ENCODE peak calls at places on chromosome 20, in five cellular contexts. F, H, R, P and Y are unnamed samples.

GRCh38 chr20:63029358-63030121 is 22.8 kb upstream of the BHLHE23 start:
- DNase-seq in F (no peak), H (no peak), R (no peak), P (no peak), Y (no peak)

GRCh38 chr20:49122920-49123319 is 65.2 kb downstream of the STAU1 start:
- DNase-seq in R (no peak), P (no peak), F (no peak), H (no peak), Y (no peak)

GRCh38 chr20:63858393-63859165 is 2.7 kb upstream of the ABHD16B start:
- DNase-seq in F (no peak), R (no peak), P (peak; percentile 70), H (no peak), Y (no peak)

GRCh38 chr20:32437391-32438074 is 79.4 kb downstream of the ASXL1 start:
- DNase-seq in H (no peak), R (no peak), P (no peak), F (no peak), Y (no peak)

GRCh38 chr20:19095762-19096161 is 116.7 kb upstream of the SLC24A3 start:
- DNase-seq in H (no peak), P (no peak), F (no peak), R (no peak), Y (no peak)

GRCh38 chr20:20181322-20181721 is 129.0 kb downstream of the CFAP61 start:
- DNase-seq in R (no peak), P (no peak), H (no peak), F (no peak), Y (no peak)

GRCh38 chr20:39800548-39800947 is 838.4 kb downstream of the DHX35 start:
- DNase-seq in R (peak; percentile 26), F (peak; percentile 17), P (no peak), H (no peak), Y (peak; percentile 76)

GRCh38 chr20:51022803-51023616 is at the start of gene KCNG1:
- DNase-seq in F (no peak), P (no peak), R (no peak), H (peak; percentile 81), Y (peak; percentile 82)

GRCh38 chr20:48697845-48698491 is 129.8 kb downstream of the PREX1 start:
- DNase-seq in F (no peak), P (peak; percentile 70), R (peak; percentile 38), H (peak; percentile 51), Y (peak; percentile 75)

GRCh38 chr20:38730989-38731737 is 6.9 kb downstream of the SLC32A1 start:
- DNase-seq in P (peak; percentile 18), H (peak; percentile 69), F (no peak), R (no peak), Y (peak; percentile 73)

GRCh38 chr20:11676618-11677289 is 240.9 kb upstream of the BTBD3 start:
- DNase-seq in H (peak; percentile 46), R (peak; percentile 4), F (no peak), P (no peak), Y (peak; percentile 57)

GRCh38 chr20:25042531-25043498 is 15.1 kb downstream of the ACSS1 start:
- DNase-seq in P (no peak), R (no peak), H (peak; percentile 45), F (no peak), Y (no peak)

GRCh38 chr20:49768204-49769124 is 44.2 kb upstream of the SLC9A8 start:
- DNase-seq in R (no peak), H (peak; percentile 56), P (peak; percentile 68), F (peak; percentile 61), Y (peak; percentile 97)

GRCh38 chr20:49379338-49379737 is 101.5 kb upstream of the ZNFX1 start:
- DNase-seq in F (no peak), R (no peak), P (no peak), H (no peak), Y (no peak)

GRCh38 chr20:17530716-17531536 is at the start of gene BFSP1:
- DNase-seq in F (no peak), H (peak; percentile 56), R (no peak), P (peak; percentile 53), Y (peak; percentile 58)

GRCh38 chr20:9218412-9219001 is 149.6 kb downstream of the PLCB4 start:
- DNase-seq in F (peak; percentile 29), P (no peak), H (no peak), R (no peak), Y (no peak)

GRCh38 chr20:63216849-63217471 is 1.0 kb upstream of the YTHDF1 start:
- DNase-seq in P (no peak), H (no peak), R (no peak), F (no peak), Y (no peak)

GRCh38 chr20:38260378-38261053 is at the start of gene KIAA1755:
- DNase-seq in P (peak; percentile 47), R (no peak), F (no peak), H (no peak), Y (no peak)

GRCh38 chr20:59235226-59235625 is 65.2 kb upstream of the EDN3 start:
- DNase-seq in F (no peak), R (no peak), H (no peak), P (no peak), Y (no peak)

GRCh38 chr20:63574829-63575720 is 1.0 kb upstream of the HELZ2 start:
- DNase-seq in P (no peak), F (no peak), R (no peak), H (no peak), Y (no peak)

GRCh38 chr20:37755665-37756064 is 61.8 kb downstream of the CTNNBL1 start:
- DNase-seq in R (peak; percentile 32), H (no peak), F (no peak), P (no peak), Y (peak; percentile 5)

GRCh38 chr20:37233471-37234253 is 28.0 kb downstream of the GHRH start:
- DNase-seq in P (no peak), F (no peak), H (no peak), R (no peak), Y (no peak)

GRCh38 chr20:51350941-51351631 is 191.4 kb downstream of the NFATC2 start:
- DNase-seq in P (no peak), R (no peak), H (no peak), F (peak; percentile 76), Y (peak; percentile 22)

GRCh38 chr20:18019068-18019467 is 38.6 kb downstream of the OVOL2 start:
- DNase-seq in P (no peak), F (no peak), H (no peak), R (no peak), Y (peak; percentile 46)

GRCh38 chr20:23132930-23133559 is 46.9 kb upstream of the CD93 start:
- DNase-seq in R (no peak), H (no peak), P (no peak), F (no peak), Y (no peak)

GRCh38 chr20:63498950-63499332 is at the start of gene EEF1A2:
- DNase-seq in H (no peak), R (no peak), P (no peak), F (no peak), Y (no peak)

GRCh38 chr20:59810376-59811187 is 122.9 kb downstream of the SYCP2 start:
- DNase-seq in F (no peak), H (no peak), R (no peak), P (peak; percentile 4), Y (no peak)

GRCh38 chr20:46013826-46014516 is 5.3 kb downstream of the MMP9 start:
- DNase-seq in H (peak; percentile 60), R (no peak), F (no peak), P (peak; percentile 22), Y (peak; percentile 68)

GRCh38 chr20:6473197-6473596 is 294.3 kb upstream of the BMP2 start:
- DNase-seq in H (no peak), P (no peak), F (no peak), R (no peak), Y (peak; percentile 97)

GRCh38 chr20:47334022-47334551 is 22.4 kb downstream of the ZMYND8 start:
- DNase-seq in F (peak; percentile 88), P (no peak), R (peak; percentile 83), H (peak; percentile 47), Y (peak; percentile 93)

GRCh38 chr20:45892049-45892816 is 1.1 kb downstream of the CTSA start:
- DNase-seq in F (no peak), H (peak; percentile 40), R (no peak), P (no peak), Y (peak; percentile 48)

GRCh38 chr20:17617212-17617867 is 47.5 kb downstream of the DSTN start:
- DNase-seq in R (no peak), P (peak; percentile 51), H (peak; percentile 49), F (no peak), Y (peak; percentile 25)

GRCh38 chr20:9978395-9979004 is 56.3 kb upstream of the ANKEF1 start:
- DNase-seq in R (peak; percentile 76), H (peak; percentile 15), P (peak; percentile 17), F (peak; percentile 58), Y (peak; percentile 90)

GRCh38 chr20:37669062-37669772 is 24.6 kb upstream of the CTNNBL1 start:
- DNase-seq in P (no peak), H (no peak), F (no peak), R (peak; percentile 7), Y (peak; percentile 41)

GRCh38 chr20:50308513-50309279 is 118.1 kb downstream of the CEBPB start:
- DNase-seq in P (peak; percentile 94), F (peak; percentile 98), H (peak; percentile 78), R (peak; percentile 89), Y (peak; percentile 96)

GRCh38 chr20:63124092-63124781 is 91.7 kb downstream of the YTHDF1 start:
- DNase-seq in H (no peak), F (no peak), R (no peak), P (no peak), Y (peak; percentile 2)

GRCh38 chr20:11780765-11781369 is 136.8 kb upstream of the BTBD3 start:
- DNase-seq in R (no peak), F (no peak), P (no peak), H (no peak), Y (no peak)

GRCh38 chr20:23159256-23159922 is 73.3 kb upstream of the CD93 start:
- DNase-seq in R (no peak), H (no peak), F (no peak), P (no peak), Y (no peak)

GRCh38 chr20:53332022-53332824 is 261.4 kb downstream of the ZNF217 start:
- DNase-seq in H (no peak), P (no peak), R (no peak), F (no peak), Y (no peak)
- H3K4me3 ChIP-seq in H (no peak overlapping the region), P (no peak overlapping the region), R (no peak overlapping the region), F (no peak overlapping the region), Y (no peak overlapping the region)

GRCh38 chr20:641516-641913 is 11.5 kb downstream of the SRXN1 start:
- DNase-seq in H (no peak), F (no peak), R (no peak), P (peak; percentile 15), Y (no peak)
- TF ChIP-seq CTCF in H (no peak), F (no peak), R (no peak), P (no peak), Y (no peak)

GRCh38 chr20:4810446-4811019 is 88.8 kb downstream of the PRND start:
- DNase-seq in F (no peak), R (no peak), P (no peak), H (no peak), Y (no peak)
- H3K4me3 ChIP-seq in F (no peak overlapping the region), R (no peak overlapping the region), P (no peak overlapping the region), H (no peak overlapping the region), Y (no peak overlapping the region)

DNA sequence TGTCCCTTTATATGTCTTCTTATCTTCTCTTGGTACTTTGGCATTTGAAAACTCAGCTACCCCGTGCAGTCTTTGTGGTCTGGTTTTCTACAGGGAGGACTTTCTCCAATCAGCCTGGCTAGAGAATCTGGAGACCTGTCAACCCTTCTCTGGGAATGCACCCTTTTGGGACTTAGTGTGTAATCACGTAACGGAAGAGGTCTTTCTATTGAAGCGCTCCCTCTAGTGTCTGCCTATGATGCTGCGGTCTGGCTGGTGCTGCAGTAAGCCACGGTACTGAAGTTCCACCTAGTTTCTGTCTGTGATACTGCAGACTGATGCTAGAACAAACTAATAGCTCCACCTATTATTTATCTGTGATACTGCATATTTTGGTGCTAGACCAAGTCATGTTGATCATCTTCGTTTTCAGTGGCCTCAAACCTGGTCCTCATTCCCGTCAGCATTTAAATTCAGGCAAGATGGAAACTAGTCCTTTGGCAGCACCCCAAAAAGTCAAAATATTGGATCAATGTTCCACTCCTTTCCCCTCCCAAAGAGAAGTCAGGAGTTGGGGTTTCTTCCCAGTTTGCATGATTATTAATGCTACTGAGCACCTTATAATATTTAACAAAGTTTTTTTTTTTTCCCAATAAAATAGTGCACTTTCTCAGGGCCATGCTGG is 12.5 kb upstream of the SIRPB2 start:
- DNase-seq in F (peak; percentile 66), P (no peak), H (peak; percentile 77), R (peak; percentile 81), Y (peak; percentile 96)
- TF ChIP-seq CTCF in F (peak; percentile 99), P (no peak), H (peak; percentile 86), R (peak; percentile 100), Y (peak; percentile 100)